ENCODE peak calls at places on chromosomes 5 and 9, in five cellular contexts. One of them, this sample, is unnamed. For H3K27me3, the result is how much of the 10 kb centered on the place peaks cover.

GRCh38 chr5:178861627-178862026 is 1.9 kb downstream of the ZNF354B start:
- DNase-seq in colonic mucosa: no peak
- DNase-seq in heart left ventricle: no peak
- DNase-seq in neuronal stem cell: no peak
- DNase-seq in heart right ventricle: no peak
- DNase-seq in this sample: no peak

GRCh38 chr9:136740971-136741884 is 1.5 kb downstream of the LCN10 start:
- DNase-seq in heart right ventricle: peak
- DNase-seq in heart left ventricle: peak
- DNase-seq in colonic mucosa: no peak
- DNase-seq in neuronal stem cell: no peak
- DNase-seq in this sample: no peak

GRCh38 chr5:98770158-98770910 is 3.1 kb upstream of the RGMB start:
- DNase-seq in colonic mucosa: peak
- DNase-seq in heart left ventricle: peak
- DNase-seq in heart right ventricle: peak
- DNase-seq in neuronal stem cell: no peak
- DNase-seq in this sample: peak

GRCh38 chr5:171562822-171563221 is 143.4 kb downstream of the FGF18 start:
- DNase-seq in heart right ventricle: no peak
- DNase-seq in heart left ventricle: no peak
- DNase-seq in colonic mucosa: no peak
- DNase-seq in neuronal stem cell: no peak
- DNase-seq in this sample: no peak

GRCh38 chr5:160165137-160166068 is 46.2 kb upstream of the PWWP2A start:
- DNase-seq in neuronal stem cell: peak
- DNase-seq in heart left ventricle: peak
- DNase-seq in heart right ventricle: peak
- DNase-seq in colonic mucosa: peak
- DNase-seq in this sample: peak

GRCh38 chr9:110918316-110919054 is 119.8 kb downstream of the LPAR1 start:
- DNase-seq in heart right ventricle: no peak
- DNase-seq in neuronal stem cell: no peak
- DNase-seq in colonic mucosa: no peak
- DNase-seq in heart left ventricle: no peak
- DNase-seq in this sample: no peak

GRCh38 chr9:34163439-34163838 is 15.4 kb upstream of the UBAP1 start:
- DNase-seq in heart right ventricle: no peak
- DNase-seq in colonic mucosa: no peak
- DNase-seq in heart left ventricle: no peak
- DNase-seq in neuronal stem cell: no peak
- DNase-seq in this sample: no peak

GRCh38 chr5:103487253-103487652 is 75.3 kb downstream of the NUDT12 start:
- DNase-seq in heart left ventricle: no peak
- DNase-seq in colonic mucosa: no peak
- DNase-seq in neuronal stem cell: no peak
- DNase-seq in heart right ventricle: no peak
- DNase-seq in this sample: no peak

GRCh38 chr9:112009656-112010055 is 113.0 kb downstream of the UGCG start:
- DNase-seq in heart left ventricle: no peak
- DNase-seq in neuronal stem cell: no peak
- DNase-seq in heart right ventricle: no peak
- DNase-seq in colonic mucosa: no peak
- DNase-seq in this sample: peak

GRCh38 chr9:69502671-69503301 is 169.4 kb downstream of the APBA1 start:
- DNase-seq in heart left ventricle: no peak
- DNase-seq in neuronal stem cell: no peak
- DNase-seq in heart right ventricle: no peak
- DNase-seq in colonic mucosa: no peak
- DNase-seq in this sample: no peak

GRCh38 chr5:134005415-134006118 is 792 bp upstream of the VDAC1 start:
- DNase-seq in heart left ventricle: no peak
- DNase-seq in neuronal stem cell: no peak
- DNase-seq in colonic mucosa: peak
- DNase-seq in heart right ventricle: peak
- DNase-seq in this sample: peak

GRCh38 chr5:125100342-125100741 is 353.9 kb upstream of the ZNF608 start:
- DNase-seq in neuronal stem cell: no peak
- DNase-seq in colonic mucosa: no peak
- DNase-seq in heart right ventricle: no peak
- DNase-seq in heart left ventricle: no peak
- DNase-seq in this sample: no peak

GRCh38 chr5:3220201-3220600 is 375.4 kb upstream of the IRX1 start:
- DNase-seq in colonic mucosa: peak
- DNase-seq in neuronal stem cell: no peak
- DNase-seq in heart right ventricle: no peak
- DNase-seq in heart left ventricle: peak
- DNase-seq in this sample: no peak

GRCh38 chr5:73948289-73948688 is 322.3 kb downstream of the ARHGEF28 start:
- DNase-seq in neuronal stem cell: no peak
- DNase-seq in heart right ventricle: no peak
- DNase-seq in heart left ventricle: no peak
- DNase-seq in colonic mucosa: no peak
- DNase-seq in this sample: no peak

GRCh38 chr9:71685394-71685793 is 82.9 kb downstream of the CEMIP2 start:
- DNase-seq in heart right ventricle: no peak
- DNase-seq in heart left ventricle: no peak
- DNase-seq in colonic mucosa: peak
- DNase-seq in neuronal stem cell: no peak
- DNase-seq in this sample: no peak

GRCh38 chr5:140328036-140328764 is 18.2 kb downstream of the HBEGF start:
- DNase-seq in colonic mucosa: no peak
- DNase-seq in heart left ventricle: no peak
- DNase-seq in heart right ventricle: no peak
- DNase-seq in neuronal stem cell: no peak
- DNase-seq in this sample: no peak

GRCh38 chr5:15013654-15014463 is 142.3 kb upstream of the ANKH start:
- DNase-seq in heart right ventricle: no peak
- DNase-seq in heart left ventricle: no peak
- DNase-seq in colonic mucosa: no peak
- DNase-seq in neuronal stem cell: peak
- DNase-seq in this sample: peak

GRCh38 chr5:76085286-76085579 is 2.0 kb downstream of the SV2C start:
- DNase-seq in heart right ventricle: no peak
- DNase-seq in heart left ventricle: no peak
- DNase-seq in neuronal stem cell: no peak
- DNase-seq in colonic mucosa: no peak
- DNase-seq in this sample: no peak

GRCh38 chr9:89234636-89235035 is 56.0 kb upstream of the SHC3 start:
- DNase-seq in neuronal stem cell: no peak
- DNase-seq in colonic mucosa: no peak
- DNase-seq in heart left ventricle: no peak
- DNase-seq in heart right ventricle: no peak
- DNase-seq in this sample: peak

GRCh38 chr9:81116340-81117207 is 572.8 kb downstream of the TLE1 start:
- DNase-seq in colonic mucosa: no peak
- DNase-seq in neuronal stem cell: no peak
- DNase-seq in heart left ventricle: no peak
- DNase-seq in heart right ventricle: no peak
- DNase-seq in this sample: no peak

GRCh38 chr9:126617740-126618133 is 4.0 kb downstream of the LMX1B start:
- DNase-seq in heart left ventricle: no peak
- DNase-seq in neuronal stem cell: no peak
- DNase-seq in heart right ventricle: no peak
- DNase-seq in colonic mucosa: no peak
- DNase-seq in this sample: no peak

GRCh38 chr9:126616521-126616976 is 2.8 kb downstream of the LMX1B start:
- DNase-seq in neuronal stem cell: no peak
- DNase-seq in colonic mucosa: no peak
- DNase-seq in heart right ventricle: no peak
- DNase-seq in heart left ventricle: no peak
- DNase-seq in this sample: no peak

GRCh38 chr9:126615791-126616447 is 2.2 kb downstream of the LMX1B start:
- DNase-seq in neuronal stem cell: no peak
- DNase-seq in colonic mucosa: no peak
- DNase-seq in heart left ventricle: no peak
- DNase-seq in heart right ventricle: no peak
- DNase-seq in this sample: no peak

GRCh38 chr9:126618200-126618589 is 4.5 kb downstream of the LMX1B start:
- DNase-seq in neuronal stem cell: no peak
- DNase-seq in heart left ventricle: no peak
- DNase-seq in colonic mucosa: no peak
- DNase-seq in heart right ventricle: no peak
- DNase-seq in this sample: no peak

DNA sequence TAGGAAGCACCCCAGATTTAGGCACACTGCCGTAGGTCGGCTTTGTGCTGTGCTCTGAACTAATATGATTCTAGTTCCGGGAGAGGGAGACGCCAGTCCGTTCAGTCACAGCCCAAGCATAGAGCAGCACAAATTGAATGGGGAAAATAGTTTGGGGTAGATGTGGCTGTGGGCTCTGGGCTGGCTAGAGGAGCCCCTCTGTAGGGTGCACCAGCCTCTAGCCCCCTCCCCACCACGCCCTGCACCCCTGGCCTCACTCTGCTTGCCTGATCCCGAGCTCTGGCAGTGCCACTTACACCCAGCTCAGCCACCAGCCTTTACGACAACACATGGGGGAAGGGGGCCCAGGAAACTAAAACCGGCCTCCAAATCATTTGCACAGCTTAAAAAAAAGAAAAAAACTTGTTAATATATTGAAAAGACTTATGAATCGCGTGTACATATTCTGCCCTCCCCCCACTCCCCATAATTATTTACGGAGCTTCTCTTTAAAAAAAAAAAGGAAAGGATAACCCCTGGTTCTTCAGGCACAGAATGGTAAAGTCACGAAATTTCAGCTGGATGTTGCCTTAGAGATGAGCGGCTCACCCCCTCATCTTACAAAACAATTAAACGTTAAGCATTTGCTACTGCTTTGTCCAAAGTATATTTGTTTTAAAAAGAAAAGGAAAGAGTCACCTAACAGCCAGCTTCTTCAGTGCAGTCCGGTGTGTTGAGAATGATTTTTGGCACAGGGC is 3.4 kb downstream of the LMX1B start:
- DNase-seq in neuronal stem cell: no peak
- DNase-seq in heart left ventricle: no peak
- DNase-seq in heart right ventricle: no peak
- DNase-seq in colonic mucosa: no peak
- DNase-seq in this sample: no peak
- H3K4me3 ChIP-seq in neuronal stem cell: no peak
- H3K4me3 ChIP-seq in heart left ventricle: no peak
- H3K4me3 ChIP-seq in heart right ventricle: no peak
- H3K4me3 ChIP-seq in colonic mucosa: no peak
- H3K4me3 ChIP-seq in this sample: no peak

GRCh38 chr5:90134892-90135291 is 274.7 kb downstream of the CETN3 start:
- DNase-seq in heart right ventricle: peak
- DNase-seq in neuronal stem cell: no peak
- DNase-seq in heart left ventricle: peak
- DNase-seq in colonic mucosa: peak
- DNase-seq in this sample: peak
- H3K27ac ChIP-seq in heart right ventricle: peak
- H3K27ac ChIP-seq in neuronal stem cell: no peak
- H3K27ac ChIP-seq in heart left ventricle: peak
- H3K27ac ChIP-seq in colonic mucosa: no peak
- H3K27ac ChIP-seq in this sample: peak

GRCh38 chr5:93596676-93597441 is 13.8 kb downstream of the NR2F1 start:
- DNase-seq in heart left ventricle: no peak
- DNase-seq in heart right ventricle: no peak
- DNase-seq in neuronal stem cell: no peak
- DNase-seq in colonic mucosa: peak
- DNase-seq in this sample: no peak
- H3K27me3 ChIP-seq in heart left ventricle: half or more
- H3K27me3 ChIP-seq in heart right ventricle: half or more
- H3K27me3 ChIP-seq in neuronal stem cell: under half
- H3K27me3 ChIP-seq in colonic mucosa: half or more
- H3K27me3 ChIP-seq in this sample: half or more

DNA sequence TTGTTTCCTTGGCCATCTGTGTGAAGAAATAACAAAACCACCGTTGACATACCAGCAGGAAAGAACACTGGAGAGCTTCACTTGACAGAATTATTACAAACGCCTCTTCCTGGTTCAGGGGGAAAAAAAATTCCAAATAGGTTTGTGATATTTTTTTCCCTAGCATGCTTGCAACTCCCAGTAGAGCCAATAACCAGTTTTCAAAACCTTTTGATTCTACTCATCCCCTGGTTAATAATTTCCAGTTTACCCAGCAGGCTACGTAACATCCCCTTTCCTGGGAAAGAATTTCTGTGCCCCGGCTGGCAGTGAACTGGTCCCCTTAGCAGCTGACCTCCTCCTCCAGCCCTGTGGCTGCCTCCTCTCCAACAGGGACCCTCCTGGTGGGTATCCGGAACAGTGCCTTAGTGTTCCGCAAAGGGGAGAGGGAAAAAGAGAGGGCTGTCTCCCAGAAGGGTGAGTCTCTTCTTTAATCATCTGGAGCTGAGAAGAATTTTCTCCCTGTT is 72.8 kb upstream of the BOD1 start:
- DNase-seq in heart left ventricle: no peak
- DNase-seq in neuronal stem cell: no peak
- DNase-seq in colonic mucosa: peak
- DNase-seq in heart right ventricle: no peak
- DNase-seq in this sample: no peak
- H3K4me3 ChIP-seq in heart left ventricle: peak
- H3K4me3 ChIP-seq in neuronal stem cell: no peak
- H3K4me3 ChIP-seq in colonic mucosa: no peak
- H3K4me3 ChIP-seq in heart right ventricle: no peak
- H3K4me3 ChIP-seq in this sample: no peak

DNA sequence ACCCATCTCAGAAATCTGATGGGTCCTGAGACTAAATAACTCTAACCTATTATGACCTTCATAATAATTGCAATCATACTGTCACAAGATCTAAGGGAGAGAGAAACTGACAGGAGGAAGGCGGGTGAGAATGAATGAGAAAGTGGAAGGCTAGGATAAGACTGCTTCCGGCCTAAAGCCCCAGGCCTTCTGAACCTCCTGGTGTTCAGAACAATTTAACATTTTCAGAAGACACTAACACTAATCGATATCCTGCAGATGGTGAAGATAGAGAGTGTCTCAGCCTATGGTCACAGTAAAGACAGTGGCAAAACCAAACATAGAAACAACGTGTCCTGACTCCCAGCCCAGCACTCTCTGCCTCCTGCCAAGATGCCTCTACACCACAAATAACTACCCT is 1.2 kb downstream of the RPS14 start:
- DNase-seq in heart left ventricle: no peak
- DNase-seq in heart right ventricle: no peak
- DNase-seq in colonic mucosa: no peak
- DNase-seq in neuronal stem cell: no peak
- DNase-seq in this sample: no peak
- H3K27ac ChIP-seq in heart left ventricle: peak
- H3K27ac ChIP-seq in heart right ventricle: peak
- H3K27ac ChIP-seq in colonic mucosa: peak
- H3K27ac ChIP-seq in neuronal stem cell: no peak
- H3K27ac ChIP-seq in this sample: peak